ENCODE peak calls at places on chromosomes 5 and 9, in seven cellular contexts. X is chondrocyte; M is brain microvascular endothelial cell; J is cardiac fibroblast; V is choroid plexus epithelial cell; S is CD4-positive, alpha-beta T cell; D is fibroblast of the aortic adventitia. Q is an unnamed sample.

GRCh38 chr5:147539053-147539452 is 29.2 kb upstream of the DPYSL3 start:
- DNase-seq in V (peak; percentile 30), D (no peak), M (no peak), S (no peak), X (no peak), J (peak; percentile 35), Q (no peak)

GRCh38 chr9:79312686-79313421 is 258.9 kb upstream of the TLE4 start:
- DNase-seq in S (no peak), V (no peak), D (no peak), X (no peak), J (no peak), M (no peak), Q (no peak)

GRCh38 chr5:150066436-150066835 is 19.9 kb downstream of the CSF1R start:
- DNase-seq in S (no peak), X (peak; percentile 47), D (no peak), M (no peak), V (no peak), J (no peak), Q (no peak)

GRCh38 chr9:117535439-117535838 is 120.6 kb upstream of the ASTN2 start:
- DNase-seq in J (no peak), M (no peak), X (no peak), S (no peak), D (no peak), V (no peak), Q (no peak)

GRCh38 chr9:126696091-126696763 is 82.5 kb downstream of the LMX1B start:
- DNase-seq in S (no peak), X (peak; percentile 68), M (no peak), J (no peak), D (no peak), V (no peak), Q (no peak)

GRCh38 chr9:70093944-70094343 is 50.3 kb downstream of the MAMDC2 start:
- DNase-seq in M (no peak), V (peak; percentile 23), J (no peak), S (no peak), D (no peak), X (no peak), Q (no peak)

GRCh38 chr9:95876595-95876994 is 1.1 kb downstream of the ERCC6L2 start:
- DNase-seq in V (no peak), S (no peak), M (peak; percentile 7), X (no peak), J (peak; percentile 33), D (peak; percentile 22), Q (no peak)

GRCh38 chr9:129717991-129718390 is 34.9 kb downstream of the PTGES start:
- DNase-seq in J (no peak), S (no peak), M (no peak), D (no peak), V (no peak), X (no peak), Q (no peak)

GRCh38 chr5:75512383-75513074 is 838 bp downstream of the POLK start:
- DNase-seq in X (no peak), S (no peak), J (peak; percentile 42), V (peak; percentile 31), M (no peak), D (no peak), Q (no peak)

GRCh38 chr9:84652496-84653081 is 16.9 kb upstream of the NTRK2 start:
- DNase-seq in V (no peak), D (no peak), S (no peak), J (no peak), X (no peak), M (no peak), Q (no peak)

GRCh38 chr5:113022661-113023060 is 46.1 kb downstream of the DCP2 start:
- DNase-seq in M (no peak), S (no peak), D (no peak), X (no peak), V (peak; percentile 66), J (peak; percentile 38), Q (no peak)

GRCh38 chr9:97903168-97903567 is 19.1 kb downstream of the TRMO start:
- DNase-seq in X (no peak), D (no peak), J (no peak), V (no peak), M (no peak), S (no peak), Q (no peak)

GRCh38 chr5:167764650-167765289 is 526.7 kb upstream of the WWC1 start:
- DNase-seq in X (no peak), S (no peak), V (no peak), M (no peak), D (no peak), J (no peak), Q (no peak)

GRCh38 chr5:43007911-43008368 is 32.2 kb downstream of the ANXA2R start:
- DNase-seq in S (peak; percentile 83), J (peak; percentile 85), M (peak; percentile 74), X (no peak), V (peak; percentile 90), D (peak; percentile 81), Q (peak; percentile 90)

GRCh38 chr5:421287-421880 is 21.6 kb upstream of the EXOC3 start:
- DNase-seq in S (no peak), D (no peak), V (no peak), M (no peak), J (no peak), X (peak; percentile 76), Q (no peak)

GRCh38 chr5:107783551-107783950 is 112.8 kb upstream of the EFNA5 start:
- DNase-seq in S (no peak), V (peak; percentile 61), M (no peak), X (no peak), J (peak; percentile 9), D (peak; percentile 4), Q (no peak)

GRCh38 chr5:41432481-41433253 is 77.7 kb downstream of the PLCXD3 start:
- DNase-seq in D (no peak), M (no peak), S (no peak), X (no peak), V (no peak), J (no peak), Q (no peak)

GRCh38 chr5:135030123-135030517 is 3.9 kb downstream of the PITX1 start:
- DNase-seq in D (no peak), V (no peak), X (peak; percentile 28), J (no peak), S (no peak), M (no peak), Q (no peak)

GRCh38 chr9:95185931-95186330 is 131.6 kb downstream of the FANCC start:
- DNase-seq in S (no peak), X (no peak), V (no peak), J (no peak), M (no peak), D (no peak), Q (no peak)

GRCh38 chr9:89434636-89435314 is 63.1 kb downstream of the SEMA4D start:
- DNase-seq in M (no peak), X (no peak), D (no peak), V (no peak), S (no peak), J (no peak), Q (no peak)

GRCh38 chr5:42677156-42677842 is 79.3 kb upstream of the CCDC152 start:
- DNase-seq in J (no peak), D (no peak), M (no peak), X (no peak), S (no peak), V (no peak), Q (no peak)

GRCh38 chr5:135245521-135246499 is 153.2 kb downstream of the MACROH2A1 start:
- DNase-seq in V (peak; percentile 42), D (peak; percentile 78), S (peak; percentile 20), X (no peak), M (peak; percentile 47), J (peak; percentile 71), Q (peak; percentile 18)

GRCh38 chr9:21611896-21612295 is 129.8 kb upstream of the IFNE start:
- DNase-seq in X (no peak), S (no peak), M (no peak), J (no peak), V (no peak), D (no peak), Q (no peak)

GRCh38 chr9:127918201-127919107 is 1.6 kb upstream of the ST6GALNAC4 start:
- DNase-seq in D (peak; percentile 83), V (peak; percentile 48), X (peak; percentile 73), S (no peak), J (peak; percentile 54), M (no peak), Q (no peak)
- TF ChIP-seq CTCF in D (no peak), V (peak; percentile 16), X (peak; percentile 19), S (no peak), J (no peak), M (peak; percentile 36), Q (peak; percentile 2)

GRCh38 chr5:7849531-7850240 is 1.2 kb downstream of the CFAP90 start:
- DNase-seq in M (no peak), D (no peak), S (no peak), X (no peak), J (no peak), V (no peak), Q (no peak)
- TF ChIP-seq CTCF in M (peak; percentile 44), D (no peak), S (no peak), X (peak; percentile 62), J (no peak), V (peak; percentile 29), Q (no peak)

DNA sequence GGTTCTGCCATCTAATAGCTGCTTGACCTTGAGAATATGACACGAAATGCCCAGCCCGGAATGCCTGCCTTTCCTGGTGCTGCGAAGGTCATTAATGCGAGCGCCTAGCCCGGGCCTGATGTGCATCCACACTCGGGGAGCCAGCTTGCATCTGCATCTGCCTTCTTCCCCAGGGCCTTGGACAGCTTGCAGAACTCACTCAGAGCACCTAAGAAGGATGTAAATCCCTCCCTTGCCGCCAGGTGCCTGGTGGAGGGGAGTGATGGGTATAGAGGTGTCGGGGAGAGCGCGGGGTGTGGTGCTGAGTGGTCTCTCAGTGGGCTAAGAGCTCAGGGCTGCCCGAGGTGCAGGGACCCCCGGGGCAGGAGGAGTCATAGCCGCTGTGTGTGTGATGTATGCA is 127.2 kb downstream of the MRPL36 start:
- DNase-seq in J (no peak), S (no peak), X (no peak), M (no peak), D (no peak), V (no peak), Q (no peak)
- TF ChIP-seq CTCF in J (no peak), S (no peak), X (no peak), M (no peak), D (no peak), V (peak; percentile 2), Q (no peak)

GRCh38 chr9:108515856-108516255 is 339.9 kb downstream of the ACTL7B start:
- DNase-seq in X (no peak), V (no peak), M (no peak), D (no peak), J (no peak), S (no peak), Q (no peak)
- TF ChIP-seq CTCF in X (no peak), V (peak; percentile 5), M (no peak), D (no peak), J (no peak), S (no peak), Q (no peak)

DNA sequence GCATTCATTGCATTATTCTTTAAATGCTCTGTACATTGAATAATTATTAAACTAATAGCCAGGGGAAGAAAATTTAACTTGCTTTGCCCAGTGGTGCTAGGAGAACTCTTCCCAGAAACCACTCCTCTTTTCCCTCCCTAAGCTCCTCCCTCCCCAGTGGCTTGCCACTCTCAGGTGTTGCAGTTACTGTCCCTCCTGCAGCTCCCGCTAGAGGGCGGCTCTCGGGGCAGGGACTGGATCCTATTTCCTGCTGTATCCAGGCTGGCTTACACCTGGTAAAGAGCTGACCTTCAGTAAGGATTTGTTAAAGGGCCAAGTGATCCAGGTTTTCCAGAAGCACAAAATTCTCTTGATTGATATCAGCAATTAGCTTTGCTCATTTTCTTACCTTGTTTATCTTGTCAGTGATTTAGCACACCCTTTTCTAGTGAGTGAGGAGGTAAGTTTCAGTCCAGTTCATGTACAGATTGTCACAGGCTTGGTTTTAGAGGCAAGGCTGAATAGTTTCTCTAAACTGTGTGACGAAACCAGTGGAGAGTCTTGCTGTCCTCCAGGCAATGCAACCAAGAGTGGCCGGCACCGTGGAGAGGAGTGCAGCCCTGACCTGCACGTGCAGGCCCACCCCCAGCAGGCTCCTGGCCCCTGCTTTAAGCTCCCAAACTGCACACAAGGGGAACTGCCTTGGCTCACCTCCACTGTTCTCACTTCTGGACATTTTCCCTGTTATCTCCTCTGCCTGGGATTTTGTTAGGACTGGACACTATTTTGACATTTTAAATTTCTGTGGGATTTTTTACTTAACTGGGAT is 423.8 kb downstream of the SPOCK1 start:
- DNase-seq in X (no peak), V (peak; percentile 10), J (peak; percentile 48), S (no peak), M (no peak), D (peak; percentile 23), Q (no peak)
- TF ChIP-seq CTCF in X (peak; percentile 72), V (peak; percentile 44), J (peak; percentile 68), S (no peak), M (peak; percentile 76), D (peak; percentile 66), Q (peak; percentile 5)